ENCODE peak calls at places on chromosomes 1 and 21, in ten cellular contexts. B is heart left ventricle, H is prostate gland, I is tibial nerve, E is IMR-90, R is lower leg skin, G is transverse colon, M is A549, Z is sigmoid colon, U is uterus. V is an unnamed sample.

GRCh38 chr1:151867785-151868403 is 14.4 kb upstream of the THEM5 start:
- DNase-seq in B (no peak), H (no peak), I (no peak), E (peak; percentile 74), R (no peak), G (peak; percentile 15), M (no peak), Z (no peak), U (no peak), V (no peak)

GRCh38 chr1:72137665-72138064 is 144.7 kb downstream of the NEGR1 start:
- DNase-seq in B (no peak), H (no peak), I (no peak), E (no peak), R (no peak), G (no peak), M (no peak), Z (no peak), U (no peak), V (no peak)

GRCh38 chr21:39529026-39529425 is 77.3 kb downstream of the SH3BGR start:
- DNase-seq in B (no peak), H (no peak), I (no peak), E (no peak), R (no peak), G (no peak), M (no peak), Z (no peak), U (no peak), V (peak; percentile 15)

GRCh38 chr1:78408830-78409229 is 81.9 kb upstream of the PTGFR start:
- DNase-seq in B (no peak), H (no peak), I (peak; percentile 7), E (peak; percentile 30), R (no peak), G (no peak), M (no peak), Z (no peak), U (no peak), V (no peak)

GRCh38 chr1:113940365-113941244 is 11.5 kb downstream of the HIPK1 start:
- DNase-seq in B (no peak), H (no peak), I (no peak), E (no peak), R (no peak), G (peak; percentile 14), M (no peak), Z (no peak), U (no peak), V (no peak)

GRCh38 chr1:72111662-72112061 is 170.7 kb downstream of the NEGR1 start:
- DNase-seq in B (no peak), H (no peak), I (no peak), E (no peak), R (no peak), G (no peak), M (no peak), Z (no peak), U (no peak), V (no peak)

GRCh38 chr21:27164208-27165172 is 197.6 kb upstream of the ADAMTS5 start:
- DNase-seq in B (no peak), H (no peak), I (no peak), E (no peak), R (no peak), G (no peak), M (no peak), Z (no peak), U (no peak), V (no peak)

GRCh38 chr1:38283736-38284470 is 237.3 kb upstream of the POU3F1 start:
- DNase-seq in B (no peak), H (no peak), I (no peak), E (no peak), R (peak; percentile 45), G (no peak), M (no peak), Z (no peak), U (no peak), V (no peak)

GRCh38 chr1:155172732-155173477 is at the start of gene KRTCAP2:
- DNase-seq in B (peak; percentile 98), H (peak; percentile 91), I (peak; percentile 82), E (peak; percentile 95), R (peak; percentile 99), G (peak; percentile 96), M (peak; percentile 97), Z (peak; percentile 98), U (peak; percentile 94), V (peak; percentile 94)

GRCh38 chr1:6317101-6317760 is 56.3 kb upstream of the GPR153 start:
- DNase-seq in B (no peak), H (no peak), I (no peak), E (peak; percentile 38), R (no peak), G (no peak), M (no peak), Z (no peak), U (no peak), V (no peak)

GRCh38 chr1:224045556-224045955 is 68.4 kb upstream of the FBXO28 start:
- DNase-seq in B (no peak), H (no peak), I (no peak), E (no peak), R (no peak), G (no peak), M (no peak), Z (no peak), U (no peak), V (no peak)

GRCh38 chr1:154407866-154408777 is 3.0 kb downstream of the IL6R start:
- DNase-seq in B (no peak), H (peak; percentile 59), I (no peak), E (peak; percentile 45), R (no peak), G (no peak), M (no peak), Z (peak; percentile 86), U (no peak), V (no peak)

DNA sequence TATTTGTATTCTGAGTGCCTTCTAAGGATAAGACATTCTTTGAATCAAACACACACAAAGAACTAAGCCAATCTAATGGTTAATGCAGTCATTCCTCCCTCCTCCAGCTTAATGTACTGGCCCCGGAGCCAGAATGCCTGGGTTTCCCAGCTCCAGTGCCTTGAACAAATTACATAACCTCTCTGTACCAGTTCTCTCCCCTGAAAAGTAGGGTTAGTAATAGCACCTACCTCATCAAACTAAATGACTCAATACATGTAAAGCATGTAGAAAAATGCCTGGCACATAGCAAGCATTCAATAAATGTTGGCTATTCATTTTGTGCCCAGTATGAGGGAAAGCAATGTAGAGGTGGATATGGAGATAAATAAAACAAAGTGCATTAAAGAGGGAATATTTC is 14.0 kb downstream of the C1orf52 start:
- DNase-seq in B (no peak), H (no peak), I (no peak), E (no peak), R (no peak), G (no peak), M (no peak), Z (no peak), U (no peak), V (no peak)
- TF ChIP-seq CTCF in B (no peak), H (no peak), I (no peak), E (no peak), R (no peak), G (no peak), M (no peak), Z (no peak), U (no peak), V (no peak)

GRCh38 chr1:214281030-214281901 is at the start of gene SMYD2:
- DNase-seq in B (peak; percentile 88), H (peak; percentile 65), I (peak; percentile 27), E (peak; percentile 35), R (peak; percentile 92), G (peak; percentile 80), M (peak; percentile 53), Z (peak; percentile 78), U (peak; percentile 61), V (peak; percentile 81)
- TF ChIP-seq POLR2A in B (peak; percentile 69), H (peak; percentile 52), I (no peak), E (no peak), R (no peak), G (peak; percentile 76), M (peak; percentile 36), Z (no peak), U (peak; percentile 55), V (peak; percentile 68)

GRCh38 chr1:161720956-161721737 is at the start of gene FCRLB:
- DNase-seq in B (no peak), H (no peak), I (no peak), E (no peak), R (no peak), G (no peak), M (no peak), Z (no peak), U (no peak), V (no peak)

GRCh38 chr1:161721738-161722343 is 497 bp downstream of the FCRLB start:
- DNase-seq in B (no peak), H (no peak), I (no peak), E (peak; percentile 92), R (no peak), G (no peak), M (peak; percentile 30), Z (no peak), U (no peak), V (no peak)

GRCh38 chr1:161720341-161720887 is 930 bp upstream of the FCRLB start:
- DNase-seq in B (no peak), H (no peak), I (no peak), E (no peak), R (no peak), G (no peak), M (no peak), Z (no peak), U (no peak), V (no peak)

GRCh38 chr1:161723459-161724149 is 2.3 kb downstream of the FCRLB start:
- DNase-seq in B (no peak), H (peak; percentile 30), I (no peak), E (no peak), R (no peak), G (no peak), M (no peak), Z (no peak), U (no peak), V (no peak)

GRCh38 chr1:161722406-161722805 is 1.1 kb downstream of the FCRLB start:
- DNase-seq in B (no peak), H (no peak), I (no peak), E (no peak), R (no peak), G (no peak), M (no peak), Z (no peak), U (no peak), V (no peak)
- TF ChIP-seq CTCF in B (no peak), H (no peak), I (no peak), E (no peak), R (no peak), G (no peak), M (no peak), Z (no peak), U (no peak), V (no peak)

DNA sequence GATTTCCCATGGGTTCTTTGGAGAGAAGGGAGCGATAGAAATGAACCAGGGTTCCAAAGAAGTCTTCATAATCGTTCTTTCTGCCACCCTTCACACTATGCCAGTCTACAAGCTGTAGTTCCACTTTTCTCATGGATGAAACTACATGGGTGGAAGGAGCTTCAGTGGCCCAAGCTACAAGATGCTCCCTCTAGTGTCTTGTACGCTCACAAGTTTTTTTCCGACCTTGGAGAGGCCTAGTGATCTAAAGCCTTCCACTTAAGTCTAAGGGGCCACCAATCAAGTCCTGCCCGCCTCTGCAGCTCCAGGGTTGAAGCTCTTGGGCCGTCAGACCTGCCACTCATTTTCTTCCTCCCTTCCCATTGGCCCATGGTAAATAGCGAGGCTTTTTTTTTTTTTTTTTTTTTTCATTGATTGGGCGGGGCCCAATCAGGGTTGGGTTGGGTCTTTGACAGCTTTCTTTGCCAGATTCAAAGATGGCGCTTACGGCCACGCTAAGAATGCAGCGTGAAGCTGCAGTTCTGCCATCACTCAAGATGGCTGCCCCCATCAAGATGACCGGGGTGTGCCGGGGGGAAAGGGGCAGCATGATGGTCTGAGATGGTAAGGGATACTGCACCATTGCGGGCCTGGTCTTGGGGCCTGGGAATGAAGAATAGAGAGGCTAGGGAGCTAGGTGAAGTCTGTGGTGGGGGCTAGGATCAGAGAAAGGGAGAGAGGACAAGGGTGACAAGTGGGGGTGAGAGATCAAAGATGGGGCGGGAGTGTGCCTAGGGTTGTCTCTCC is at the start of gene TOMM40L:
- DNase-seq in B (peak; percentile 96), H (peak; percentile 85), I (peak; percentile 84), E (peak; percentile 100), R (peak; percentile 97), G (peak; percentile 90), M (peak; percentile 97), Z (peak; percentile 98), U (peak; percentile 85), V (peak; percentile 94)
- TF ChIP-seq POLR2A in B (no peak), H (peak; percentile 14), I (no peak), E (no peak), R (no peak), G (peak; percentile 2), M (peak; percentile 43), Z (no peak), U (peak; percentile 22), V (peak; percentile 34)

V was measured in thyroid gland.